ENCODE peak calls at places on chromosomes 7 and 10, in seven cellular contexts. One of them, this sample, is unnamed.

GRCh38 chr7:32093415-32094408 is 23.5 kb upstream of the PDE1C start:
- DNase-seq in cardiac septum: peak
- DNase-seq in T-cell: no peak
- DNase-seq in iris pigment epithelial cell: peak
- DNase-seq in cardiac fibroblast: peak
- DNase-seq in anterior cingulate cortex: no peak
- DNase-seq in EL: peak
- DNase-seq in this sample: peak

GRCh38 chr7:83751217-83751616 is 102.3 kb upstream of the SEMA3E start:
- DNase-seq in T-cell: no peak
- DNase-seq in EL: peak
- DNase-seq in anterior cingulate cortex: no peak
- DNase-seq in iris pigment epithelial cell: peak
- DNase-seq in cardiac septum: no peak
- DNase-seq in cardiac fibroblast: peak
- DNase-seq in this sample: no peak

GRCh38 chr7:84337386-84337785 is 142.8 kb upstream of the SEMA3A start:
- DNase-seq in anterior cingulate cortex: no peak
- DNase-seq in cardiac fibroblast: peak
- DNase-seq in cardiac septum: no peak
- DNase-seq in EL: peak
- DNase-seq in iris pigment epithelial cell: peak
- DNase-seq in T-cell: no peak
- DNase-seq in this sample: peak

GRCh38 chr10:71319800-71320392 is 837 bp downstream of the SLC29A3 start:
- DNase-seq in iris pigment epithelial cell: no peak
- DNase-seq in T-cell: no peak
- DNase-seq in EL: no peak
- DNase-seq in cardiac septum: no peak
- DNase-seq in cardiac fibroblast: no peak
- DNase-seq in anterior cingulate cortex: no peak
- DNase-seq in this sample: no peak

GRCh38 chr10:614772-615582 is 74.5 kb downstream of the DIP2C start:
- DNase-seq in EL: no peak
- DNase-seq in anterior cingulate cortex: peak
- DNase-seq in T-cell: no peak
- DNase-seq in cardiac septum: no peak
- DNase-seq in iris pigment epithelial cell: no peak
- DNase-seq in cardiac fibroblast: no peak
- DNase-seq in this sample: no peak

GRCh38 chr7:18126274-18126673 is 98.6 kb upstream of the PRPS1L1 start:
- DNase-seq in cardiac fibroblast: no peak
- DNase-seq in EL: no peak
- DNase-seq in anterior cingulate cortex: no peak
- DNase-seq in iris pigment epithelial cell: no peak
- DNase-seq in T-cell: no peak
- DNase-seq in cardiac septum: no peak
- DNase-seq in this sample: no peak

GRCh38 chr10:89702121-89702480 is 711 bp downstream of the KIF20B start:
- DNase-seq in T-cell: no peak
- DNase-seq in cardiac septum: no peak
- DNase-seq in anterior cingulate cortex: no peak
- DNase-seq in cardiac fibroblast: peak
- DNase-seq in iris pigment epithelial cell: peak
- DNase-seq in EL: peak
- DNase-seq in this sample: no peak

GRCh38 chr7:1226155-1226901 is 6.3 kb upstream of the UNCX start:
- DNase-seq in T-cell: no peak
- DNase-seq in iris pigment epithelial cell: no peak
- DNase-seq in cardiac fibroblast: no peak
- DNase-seq in EL: no peak
- DNase-seq in cardiac septum: no peak
- DNase-seq in anterior cingulate cortex: no peak
- DNase-seq in this sample: no peak

GRCh38 chr10:79984851-79985250 is 35.9 kb upstream of the SFTPD start:
- DNase-seq in T-cell: no peak
- DNase-seq in iris pigment epithelial cell: no peak
- DNase-seq in EL: no peak
- DNase-seq in cardiac fibroblast: no peak
- DNase-seq in anterior cingulate cortex: no peak
- DNase-seq in cardiac septum: no peak
- DNase-seq in this sample: peak

GRCh38 chr10:35533565-35533964 is 71.6 kb upstream of the GJD4 start:
- DNase-seq in cardiac fibroblast: peak
- DNase-seq in anterior cingulate cortex: no peak
- DNase-seq in EL: no peak
- DNase-seq in T-cell: no peak
- DNase-seq in cardiac septum: no peak
- DNase-seq in iris pigment epithelial cell: peak
- DNase-seq in this sample: peak

GRCh38 chr7:94996331-94996730 is 88.9 kb downstream of the PPP1R9A start:
- DNase-seq in cardiac fibroblast: no peak
- DNase-seq in EL: no peak
- DNase-seq in cardiac septum: no peak
- DNase-seq in iris pigment epithelial cell: no peak
- DNase-seq in T-cell: no peak
- DNase-seq in anterior cingulate cortex: no peak
- DNase-seq in this sample: no peak

GRCh38 chr7:25522727-25523126 is 294.4 kb upstream of the NPVF start:
- DNase-seq in cardiac fibroblast: no peak
- DNase-seq in anterior cingulate cortex: no peak
- DNase-seq in T-cell: no peak
- DNase-seq in EL: no peak
- DNase-seq in cardiac septum: no peak
- DNase-seq in iris pigment epithelial cell: no peak
- DNase-seq in this sample: no peak

GRCh38 chr7:151795168-151795754 is 81.7 kb downstream of the PRKAG2 start:
- DNase-seq in T-cell: no peak
- DNase-seq in iris pigment epithelial cell: peak
- DNase-seq in EL: no peak
- DNase-seq in anterior cingulate cortex: peak
- DNase-seq in cardiac septum: no peak
- DNase-seq in cardiac fibroblast: no peak
- DNase-seq in this sample: peak

GRCh38 chr7:94391716-94392390 is 2.8 kb upstream of the COL1A2 start:
- DNase-seq in iris pigment epithelial cell: peak
- DNase-seq in cardiac fibroblast: peak
- DNase-seq in EL: peak
- DNase-seq in cardiac septum: no peak
- DNase-seq in T-cell: no peak
- DNase-seq in anterior cingulate cortex: no peak
- DNase-seq in this sample: peak

GRCh38 chr7:149776305-149776704 is 2.9 kb upstream of the ZNF467 start:
- DNase-seq in cardiac septum: peak
- DNase-seq in cardiac fibroblast: peak
- DNase-seq in iris pigment epithelial cell: peak
- DNase-seq in T-cell: no peak
- DNase-seq in anterior cingulate cortex: no peak
- DNase-seq in EL: peak
- DNase-seq in this sample: no peak

GRCh38 chr10:133280391-133281059 is 3.9 kb upstream of the ADAM8 start:
- DNase-seq in iris pigment epithelial cell: no peak
- DNase-seq in cardiac septum: no peak
- DNase-seq in EL: no peak
- DNase-seq in T-cell: no peak
- DNase-seq in anterior cingulate cortex: no peak
- DNase-seq in cardiac fibroblast: no peak
- DNase-seq in this sample: no peak